ENCODE peak calls at places on chromosomes 16 and 17, in four cellular contexts. M, I, D and Q are unnamed samples.

GRCh38 chr17:2064980-2065785 is 10.3 kb downstream of the HIC1 start:
- DNase-seq in I (peak; percentile 68), M (no peak), D (no peak), Q (no peak)

GRCh38 chr17:9725575-9725974 is 65.8 kb downstream of the DHRS7C start:
- DNase-seq in D (no peak), M (no peak), I (no peak), Q (no peak)

GRCh38 chr17:48307814-48308411 is 122.1 kb downstream of the SKAP1 start:
- DNase-seq in M (peak; percentile 66), I (peak; percentile 74), D (peak; percentile 78), Q (peak; percentile 13)

GRCh38 chr16:66900721-66901441 is 17.8 kb downstream of the CDH16 start:
- DNase-seq in I (no peak), M (no peak), D (no peak), Q (no peak)

GRCh38 chr16:12405083-12405482 is 398.6 kb downstream of the CPPED1 start:
- DNase-seq in D (no peak), M (no peak), I (no peak), Q (no peak)

GRCh38 chr17:19022128-19022527 is 17.6 kb upstream of the FAM83G start:
- DNase-seq in M (no peak), I (no peak), D (no peak), Q (no peak)

GRCh38 chr16:84785843-84786538 is 33.8 kb upstream of the CRISPLD2 start:
- DNase-seq in D (no peak), I (peak; percentile 70), M (no peak), Q (no peak)

GRCh38 chr16:919658-920631 is 50.8 kb downstream of the LMF1 start:
- DNase-seq in I (peak; percentile 62), D (no peak), M (no peak), Q (no peak)

GRCh38 chr16:49661465-49662187 is 194.3 kb downstream of the ZNF423 start:
- DNase-seq in D (no peak), M (no peak), I (no peak), Q (no peak)

GRCh38 chr17:18225562-18226283 is at the start of gene LLGL1:
- DNase-seq in I (no peak), D (no peak), M (no peak), Q (no peak)

GRCh38 chr17:18179804-18180203 is 3.8 kb upstream of the ALKBH5 start:
- DNase-seq in M (no peak), D (no peak), I (no peak), Q (no peak)

GRCh38 chr17:77427471-77427991 is 286.8 kb downstream of the SEC14L1 start:
- DNase-seq in D (no peak), M (no peak), I (peak; percentile 89), Q (no peak)

DNA sequence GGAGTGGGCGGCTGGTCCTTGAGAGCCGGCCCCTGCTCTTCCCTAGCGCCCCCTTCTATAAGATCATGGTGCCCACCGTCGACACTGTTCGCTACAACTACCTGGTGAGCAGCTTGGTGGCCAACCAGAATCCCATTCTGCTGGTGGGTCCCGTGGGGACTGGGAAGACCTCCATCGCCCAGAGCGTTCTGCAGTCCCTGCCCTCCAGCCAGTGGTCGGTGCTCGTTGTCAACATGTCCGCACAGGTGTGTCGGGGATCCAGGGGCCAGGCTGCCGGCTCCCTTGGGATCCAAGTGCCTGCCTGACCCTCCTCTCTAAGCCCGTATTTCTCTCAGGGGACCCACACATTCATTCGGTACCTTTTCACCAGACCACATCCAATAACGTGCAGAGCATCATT is 41.4 kb upstream of the KDM6B start:
- DNase-seq in M (no peak), D (no peak), I (no peak), Q (no peak)
- TF ChIP-seq CTCF in M (no peak), D (no peak), I (no peak), Q (no peak)

GRCh38 chr17:28225872-28226271 is 93.1 kb upstream of the TMEM97 start:
- DNase-seq in D (no peak), I (no peak), M (no peak), Q (no peak)

GRCh38 chr17:28228109-28228840 is 90.7 kb upstream of the TMEM97 start:
- DNase-seq in M (no peak), D (no peak), I (no peak), Q (no peak)

GRCh38 chr17:28225271-28225670 is 93.7 kb upstream of the TMEM97 start:
- DNase-seq in D (no peak), I (no peak), M (no peak), Q (no peak)

GRCh38 chr17:28227278-28228108 is 91.5 kb upstream of the TMEM97 start:
- DNase-seq in M (no peak), D (peak; percentile 73), I (no peak), Q (no peak)

GRCh38 chr17:28226563-28226962 is 92.4 kb upstream of the TMEM97 start:
- DNase-seq in D (no peak), I (no peak), M (no peak), Q (no peak)
- H3K4me3 ChIP-seq in D (peak overlapping the region; percentile 60), I (no peak overlapping the region), M (no peak overlapping the region), Q (no peak overlapping the region)

GRCh38 chr17:76000016-76000754 is 470 bp upstream of the CDK3 start:
- DNase-seq in M (peak; percentile 58), I (peak; percentile 16), D (peak; percentile 33), Q (no peak)

GRCh38 chr17:76003915-76004314 is 3.3 kb downstream of the CDK3 start:
- DNase-seq in D (no peak), I (no peak), M (no peak), Q (no peak)

GRCh38 chr17:75998327-75998795 is 2.3 kb upstream of the CDK3 start:
- DNase-seq in I (no peak), M (no peak), D (no peak), Q (no peak)

GRCh38 chr17:76002100-76002499 is 1.4 kb downstream of the CDK3 start:
- DNase-seq in M (no peak), D (no peak), I (no peak), Q (no peak)

GRCh38 chr17:76000755-76001521 is at the start of gene CDK3:
- DNase-seq in D (no peak), I (no peak), M (no peak), Q (no peak)
- TF ChIP-seq CTCF in D (no peak), I (no peak), M (no peak), Q (no peak)

GRCh38 chr16:4796982-4797804 is 2.0 kb downstream of the SMIM22 start:
- DNase-seq in I (no peak), D (no peak), M (no peak), Q (no peak)

GRCh38 chr16:4795181-4795827 is at the start of gene SMIM22:
- DNase-seq in D (no peak), I (no peak), M (no peak), Q (no peak)

GRCh38 chr16:4797805-4798252 is 2.7 kb downstream of the SMIM22 start:
- DNase-seq in M (no peak), I (no peak), D (no peak), Q (no peak)

GRCh38 chr16:4798456-4798855 is 3.3 kb downstream of the SMIM22 start:
- DNase-seq in I (no peak), D (no peak), M (no peak), Q (no peak)

DNA sequence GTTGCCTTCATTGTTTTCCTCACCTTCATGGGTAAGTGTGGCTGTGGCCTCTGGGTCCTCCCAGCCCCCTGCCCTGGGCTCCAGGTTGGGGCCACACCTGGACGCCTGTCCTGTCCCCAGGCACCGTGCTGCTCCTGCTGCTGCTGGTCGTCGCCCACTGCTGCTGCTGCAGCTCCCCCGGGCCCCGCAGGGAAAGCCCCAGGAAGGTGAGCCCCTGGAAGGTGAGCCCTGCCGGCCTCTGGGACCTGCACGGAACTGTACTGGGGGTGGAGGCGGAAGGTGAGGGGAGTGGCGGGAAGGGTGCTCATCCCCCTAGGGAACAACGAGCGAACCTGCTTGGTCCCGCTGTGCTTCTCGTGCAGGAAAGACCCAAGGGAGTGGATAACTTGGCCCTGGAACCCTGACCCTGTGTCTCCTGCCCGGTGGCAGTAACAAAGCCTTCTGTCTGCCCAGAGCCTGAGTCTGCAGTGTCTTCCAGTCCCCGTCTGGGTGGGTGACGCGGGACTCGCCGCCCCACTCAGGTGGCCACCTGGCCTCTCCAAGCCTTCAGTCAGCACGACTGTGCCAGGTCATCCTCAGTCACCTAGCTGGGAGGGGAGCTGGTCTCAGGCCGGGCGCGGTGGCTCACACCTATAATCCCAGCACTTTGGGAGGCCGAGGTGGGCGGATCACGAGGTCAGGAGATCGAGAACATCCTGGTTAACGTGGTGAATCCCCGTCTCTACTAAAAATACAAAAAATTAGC is 831 bp downstream of the SMIM22 start:
- DNase-seq in D (no peak), M (no peak), I (no peak), Q (no peak)
- H3K4me3 ChIP-seq in D (no peak overlapping the region), M (no peak overlapping the region), I (no peak overlapping the region), Q (no peak overlapping the region)

GRCh38 chr16:26453215-26453614 is 613.5 kb upstream of the C16orf82 start:
- DNase-seq in M (no peak), I (no peak), D (no peak), Q (no peak)
- TF ChIP-seq CTCF in M (peak; percentile 27), I (no peak), D (peak; percentile 3), Q (no peak)